ENCODE peak calls at places on chromosomes 1 and 21, in ten cellular contexts. One of them, this sample, is unnamed. For H3K4me1, the result is how much of the 10 kb centered on the place peaks cover.

GRCh38 chr1:1419812-1420653 is 1.0 kb downstream of the ANKRD65 start:
- DNase-seq in uterus: no peak
- DNase-seq in ovary: peak
- DNase-seq in sigmoid colon: no peak
- DNase-seq in esophagus squamous epithelium: no peak
- DNase-seq in transverse colon: no peak
- DNase-seq in A549: no peak
- DNase-seq in IMR-90: no peak
- DNase-seq in adrenal gland: no peak
- DNase-seq in HepG2: no peak
- DNase-seq in this sample: peak

GRCh38 chr1:93450331-93450730 is 2.4 kb downstream of the FNBP1L start:
- DNase-seq in uterus: no peak
- DNase-seq in ovary: no peak
- DNase-seq in sigmoid colon: no peak
- DNase-seq in esophagus squamous epithelium: no peak
- DNase-seq in transverse colon: no peak
- DNase-seq in A549: no peak
- DNase-seq in IMR-90: no peak
- DNase-seq in adrenal gland: no peak
- DNase-seq in HepG2: no peak
- DNase-seq in this sample: no peak

GRCh38 chr1:185238447-185238846 is 78.6 kb downstream of the IVNS1ABP start:
- DNase-seq in uterus: no peak
- DNase-seq in ovary: no peak
- DNase-seq in sigmoid colon: no peak
- DNase-seq in esophagus squamous epithelium: no peak
- DNase-seq in transverse colon: no peak
- DNase-seq in A549: peak
- DNase-seq in IMR-90: peak
- DNase-seq in adrenal gland: no peak
- DNase-seq in HepG2: no peak
- DNase-seq in this sample: no peak

GRCh38 chr1:111489604-111490003 is 13.8 kb downstream of the ADORA3 start:
- DNase-seq in uterus: no peak
- DNase-seq in ovary: no peak
- DNase-seq in sigmoid colon: no peak
- DNase-seq in esophagus squamous epithelium: no peak
- DNase-seq in transverse colon: peak
- DNase-seq in A549: no peak
- DNase-seq in IMR-90: no peak
- DNase-seq in adrenal gland: peak
- DNase-seq in HepG2: no peak
- DNase-seq in this sample: no peak

GRCh38 chr1:12113433-12114339 is 50.6 kb downstream of the TNFRSF8 start:
- DNase-seq in uterus: no peak
- DNase-seq in ovary: no peak
- DNase-seq in sigmoid colon: no peak
- DNase-seq in esophagus squamous epithelium: no peak
- DNase-seq in transverse colon: no peak
- DNase-seq in A549: no peak
- DNase-seq in IMR-90: peak
- DNase-seq in adrenal gland: no peak
- DNase-seq in HepG2: no peak
- DNase-seq in this sample: no peak

GRCh38 chr21:42809577-42810440 is 69.5 kb downstream of the WDR4 start:
- DNase-seq in uterus: no peak
- DNase-seq in ovary: no peak
- DNase-seq in sigmoid colon: no peak
- DNase-seq in esophagus squamous epithelium: no peak
- DNase-seq in transverse colon: no peak
- DNase-seq in A549: no peak
- DNase-seq in IMR-90: no peak
- DNase-seq in adrenal gland: no peak
- DNase-seq in HepG2: no peak
- DNase-seq in this sample: no peak

GRCh38 chr1:87766737-87767136 is 438.1 kb downstream of the LMO4 start:
- DNase-seq in uterus: no peak
- DNase-seq in ovary: no peak
- DNase-seq in sigmoid colon: no peak
- DNase-seq in esophagus squamous epithelium: no peak
- DNase-seq in transverse colon: no peak
- DNase-seq in A549: peak
- DNase-seq in IMR-90: peak
- DNase-seq in adrenal gland: no peak
- DNase-seq in HepG2: no peak
- DNase-seq in this sample: no peak

GRCh38 chr1:222021124-222021523 is 279.2 kb upstream of the DUSP10 start:
- DNase-seq in uterus: no peak
- DNase-seq in ovary: no peak
- DNase-seq in sigmoid colon: no peak
- DNase-seq in esophagus squamous epithelium: no peak
- DNase-seq in transverse colon: no peak
- DNase-seq in A549: no peak
- DNase-seq in IMR-90: no peak
- DNase-seq in adrenal gland: no peak
- DNase-seq in HepG2: no peak
- DNase-seq in this sample: no peak

DNA sequence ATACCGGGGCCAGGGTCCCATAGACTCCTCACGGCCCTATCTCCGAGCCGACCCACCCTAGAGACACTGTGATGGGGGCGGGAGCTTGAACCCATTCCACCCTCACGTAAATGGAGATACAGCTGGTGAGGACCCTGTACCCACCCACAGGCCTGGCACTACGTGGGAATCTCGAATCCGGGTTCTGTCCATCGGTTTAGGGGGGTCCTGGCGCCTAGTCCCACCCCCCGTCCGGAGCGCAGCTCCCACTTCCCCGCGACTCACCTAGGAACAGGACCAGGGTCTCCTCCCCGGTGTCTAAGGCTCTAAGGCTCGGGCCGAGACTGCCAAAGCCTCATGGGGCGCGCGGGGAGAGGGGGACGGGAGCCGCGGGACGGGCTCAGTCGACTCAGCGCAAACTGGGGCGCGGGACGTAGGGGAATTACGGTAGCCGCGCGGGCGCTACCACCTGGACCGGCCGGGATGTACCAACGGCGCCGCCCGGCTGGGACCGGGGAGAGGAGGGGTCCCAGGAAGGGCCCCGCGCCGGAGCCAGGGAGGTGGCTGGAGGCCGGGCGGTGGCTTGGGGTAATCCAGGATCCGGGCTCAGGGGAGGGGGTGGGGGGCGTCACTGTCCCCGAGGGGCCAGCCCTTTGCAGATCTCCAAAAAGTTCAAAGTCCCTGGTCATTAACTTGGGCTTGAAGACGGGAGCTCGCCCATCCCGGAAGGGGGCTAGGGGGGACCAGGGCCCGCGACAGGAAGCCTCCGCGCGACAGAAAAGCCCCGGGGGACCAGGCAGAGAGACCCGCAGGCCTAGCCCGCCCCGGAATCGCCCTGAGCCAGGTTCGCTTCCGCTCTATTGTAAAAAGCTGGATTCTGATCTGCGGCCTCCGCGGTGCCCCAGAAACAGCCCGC is 1.0 kb downstream of the PLEKHG5 start:
- DNase-seq in uterus: peak
- DNase-seq in ovary: peak
- DNase-seq in sigmoid colon: no peak
- DNase-seq in esophagus squamous epithelium: no peak
- DNase-seq in transverse colon: peak
- DNase-seq in A549: peak
- DNase-seq in IMR-90: peak
- DNase-seq in adrenal gland: peak
- DNase-seq in HepG2: peak
- DNase-seq in this sample: peak
- TF ChIP-seq POLR2A in uterus: no peak
- TF ChIP-seq POLR2A in ovary: no peak
- TF ChIP-seq POLR2A in sigmoid colon: no peak
- TF ChIP-seq POLR2A in esophagus squamous epithelium: no peak
- TF ChIP-seq POLR2A in transverse colon: peak
- TF ChIP-seq POLR2A in A549: peak
- TF ChIP-seq POLR2A in IMR-90: no peak
- TF ChIP-seq POLR2A in adrenal gland: peak
- TF ChIP-seq POLR2A in HepG2: peak
- TF ChIP-seq POLR2A in this sample: no peak

GRCh38 chr1:31191281-31191680 is 48.4 kb downstream of the NKAIN1 start:
- DNase-seq in uterus: no peak
- DNase-seq in ovary: no peak
- DNase-seq in sigmoid colon: no peak
- DNase-seq in esophagus squamous epithelium: no peak
- DNase-seq in transverse colon: no peak
- DNase-seq in A549: no peak
- DNase-seq in IMR-90: no peak
- DNase-seq in adrenal gland: no peak
- DNase-seq in HepG2: no peak
- DNase-seq in this sample: no peak
- H3K4me1 ChIP-seq in uterus: under half
- H3K4me1 ChIP-seq in ovary: under half
- H3K4me1 ChIP-seq in sigmoid colon: under half
- H3K4me1 ChIP-seq in esophagus squamous epithelium: under half
- H3K4me1 ChIP-seq in transverse colon: under half
- H3K4me1 ChIP-seq in A549: under half
- H3K4me1 ChIP-seq in IMR-90: under half
- H3K4me1 ChIP-seq in adrenal gland: under half
- H3K4me1 ChIP-seq in HepG2: under half
- H3K4me1 ChIP-seq in this sample: under half

GRCh38 chr1:5819391-5820025 is 172.7 kb downstream of the NPHP4 start:
- DNase-seq in uterus: no peak
- DNase-seq in ovary: no peak
- DNase-seq in sigmoid colon: no peak
- DNase-seq in esophagus squamous epithelium: no peak
- DNase-seq in transverse colon: no peak
- DNase-seq in A549: no peak
- DNase-seq in IMR-90: no peak
- DNase-seq in adrenal gland: no peak
- DNase-seq in HepG2: no peak
- DNase-seq in this sample: no peak

GRCh38 chr1:5820026-5820421 is 172.2 kb downstream of the NPHP4 start:
- DNase-seq in uterus: no peak
- DNase-seq in ovary: no peak
- DNase-seq in sigmoid colon: no peak
- DNase-seq in esophagus squamous epithelium: no peak
- DNase-seq in transverse colon: no peak
- DNase-seq in A549: no peak
- DNase-seq in IMR-90: no peak
- DNase-seq in adrenal gland: no peak
- DNase-seq in HepG2: no peak
- DNase-seq in this sample: no peak

GRCh38 chr1:5822726-5823125 is 169.5 kb downstream of the NPHP4 start:
- DNase-seq in uterus: no peak
- DNase-seq in ovary: no peak
- DNase-seq in sigmoid colon: no peak
- DNase-seq in esophagus squamous epithelium: no peak
- DNase-seq in transverse colon: no peak
- DNase-seq in A549: no peak
- DNase-seq in IMR-90: no peak
- DNase-seq in adrenal gland: no peak
- DNase-seq in HepG2: no peak
- DNase-seq in this sample: no peak

GRCh38 chr1:5821496-5822176 is 170.6 kb downstream of the NPHP4 start:
- DNase-seq in uterus: no peak
- DNase-seq in ovary: no peak
- DNase-seq in sigmoid colon: no peak
- DNase-seq in esophagus squamous epithelium: no peak
- DNase-seq in transverse colon: no peak
- DNase-seq in A549: no peak
- DNase-seq in IMR-90: no peak
- DNase-seq in adrenal gland: no peak
- DNase-seq in HepG2: no peak
- DNase-seq in this sample: no peak

DNA sequence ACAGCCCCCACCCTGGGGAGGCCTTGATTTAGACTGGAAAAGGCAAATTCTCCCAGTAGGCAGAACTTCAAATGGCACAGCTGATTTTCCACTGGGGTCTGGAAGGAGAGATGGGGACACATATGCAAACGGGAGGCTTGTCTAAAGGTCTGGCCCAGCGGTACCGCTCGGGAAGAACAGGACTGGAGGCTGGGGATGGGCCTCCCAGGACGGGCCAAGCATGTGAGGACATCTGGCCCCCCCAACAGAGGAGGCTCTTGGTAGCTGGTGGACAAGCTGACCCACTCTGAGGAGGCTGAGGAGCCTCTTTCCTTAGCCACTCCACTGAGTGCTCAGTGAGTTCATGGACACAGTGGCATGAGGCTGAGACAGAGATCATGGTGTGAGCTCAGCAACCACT is 170.0 kb downstream of the NPHP4 start:
- DNase-seq in uterus: no peak
- DNase-seq in ovary: no peak
- DNase-seq in sigmoid colon: no peak
- DNase-seq in esophagus squamous epithelium: no peak
- DNase-seq in transverse colon: no peak
- DNase-seq in A549: no peak
- DNase-seq in IMR-90: no peak
- DNase-seq in adrenal gland: no peak
- DNase-seq in HepG2: no peak
- DNase-seq in this sample: no peak
- TF ChIP-seq POLR2A in uterus: no peak
- TF ChIP-seq POLR2A in ovary: no peak
- TF ChIP-seq POLR2A in sigmoid colon: no peak
- TF ChIP-seq POLR2A in esophagus squamous epithelium: no peak
- TF ChIP-seq POLR2A in transverse colon: no peak
- TF ChIP-seq POLR2A in A549: no peak
- TF ChIP-seq POLR2A in IMR-90: no peak
- TF ChIP-seq POLR2A in adrenal gland: no peak
- TF ChIP-seq POLR2A in HepG2: no peak
- TF ChIP-seq POLR2A in this sample: no peak

GRCh38 chr1:179883040-179883501 is 986 bp downstream of the TOR1AIP1 start:
- DNase-seq in uterus: no peak
- DNase-seq in ovary: no peak
- DNase-seq in sigmoid colon: no peak
- DNase-seq in esophagus squamous epithelium: no peak
- DNase-seq in transverse colon: peak
- DNase-seq in A549: peak
- DNase-seq in IMR-90: no peak
- DNase-seq in adrenal gland: no peak
- DNase-seq in HepG2: no peak
- DNase-seq in this sample: no peak

GRCh38 chr1:179879797-179880196 is 2.2 kb upstream of the TOR1AIP2 start:
- DNase-seq in uterus: no peak
- DNase-seq in ovary: no peak
- DNase-seq in sigmoid colon: no peak
- DNase-seq in esophagus squamous epithelium: no peak
- DNase-seq in transverse colon: no peak
- DNase-seq in A549: no peak
- DNase-seq in IMR-90: no peak
- DNase-seq in adrenal gland: no peak
- DNase-seq in HepG2: no peak
- DNase-seq in this sample: no peak

GRCh38 chr1:179881642-179882252 is 338 bp upstream of the TOR1AIP1 start:
- DNase-seq in uterus: peak
- DNase-seq in ovary: no peak
- DNase-seq in sigmoid colon: peak
- DNase-seq in esophagus squamous epithelium: no peak
- DNase-seq in transverse colon: peak
- DNase-seq in A549: peak
- DNase-seq in IMR-90: peak
- DNase-seq in adrenal gland: peak
- DNase-seq in HepG2: peak
- DNase-seq in this sample: peak

GRCh38 chr1:179883739-179884138 is 1.7 kb downstream of the TOR1AIP1 start:
- DNase-seq in uterus: no peak
- DNase-seq in ovary: no peak
- DNase-seq in sigmoid colon: no peak
- DNase-seq in esophagus squamous epithelium: no peak
- DNase-seq in transverse colon: no peak
- DNase-seq in A549: no peak
- DNase-seq in IMR-90: peak
- DNase-seq in adrenal gland: no peak
- DNase-seq in HepG2: peak
- DNase-seq in this sample: no peak

DNA sequence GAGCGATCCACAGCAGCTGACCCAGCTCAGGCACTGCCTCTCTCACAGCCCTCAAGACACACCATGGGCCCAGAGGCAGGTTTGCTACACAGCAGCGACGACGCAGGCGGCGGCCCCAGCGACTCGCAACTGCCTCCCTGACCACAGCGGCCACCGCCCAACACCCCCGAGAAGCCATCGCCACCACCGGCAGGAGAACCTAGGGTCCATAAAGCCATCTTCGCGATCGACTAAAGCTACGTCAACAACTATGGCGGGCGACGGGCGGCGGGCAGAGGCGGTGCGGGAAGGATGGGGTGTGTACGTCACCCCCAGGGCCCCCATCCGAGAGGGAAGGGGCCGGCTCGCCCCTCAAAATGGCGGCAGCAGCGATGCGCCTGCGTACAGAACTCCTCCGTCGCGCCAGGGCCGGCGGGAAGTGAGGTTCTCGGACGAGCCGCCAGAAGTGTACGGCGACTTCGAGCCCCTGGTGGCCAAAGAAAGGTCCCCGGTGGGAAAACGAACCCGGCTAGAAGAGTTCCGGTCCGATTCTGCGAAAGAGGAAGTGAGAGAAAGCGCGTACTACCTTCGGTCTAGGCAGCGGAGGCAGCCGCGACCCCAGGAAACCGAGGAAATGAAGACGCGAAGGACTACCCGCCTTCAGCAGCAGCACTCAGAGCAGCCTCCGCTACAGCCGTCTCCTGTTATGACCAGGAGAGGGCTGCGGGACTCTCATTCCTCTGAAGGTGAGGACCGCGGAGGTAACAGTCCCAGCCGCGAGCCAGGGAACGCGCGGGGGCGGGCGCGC is at the start of gene TOR1AIP1:
- DNase-seq in uterus: peak
- DNase-seq in ovary: peak
- DNase-seq in sigmoid colon: peak
- DNase-seq in esophagus squamous epithelium: peak
- DNase-seq in transverse colon: peak
- DNase-seq in A549: peak
- DNase-seq in IMR-90: peak
- DNase-seq in adrenal gland: peak
- DNase-seq in HepG2: peak
- DNase-seq in this sample: peak
- H3K4me1 ChIP-seq in uterus: under half
- H3K4me1 ChIP-seq in ovary: under half
- H3K4me1 ChIP-seq in sigmoid colon: half or more
- H3K4me1 ChIP-seq in esophagus squamous epithelium: half or more
- H3K4me1 ChIP-seq in transverse colon: under half
- H3K4me1 ChIP-seq in A549: under half
- H3K4me1 ChIP-seq in IMR-90: under half
- H3K4me1 ChIP-seq in adrenal gland: half or more
- H3K4me1 ChIP-seq in HepG2: under half
- H3K4me1 ChIP-seq in this sample: half or more

This sample was measured in body of pancreas.